ENCODE peak calls at places on chromosomes 16 and 17, in four cellular contexts. Q is CD4-positive, alpha-beta T cell; E is heart left ventricle; P is HCT116. R is an unnamed sample. For H3K27me3, the result is how much of the 10 kb centered on the place peaks cover.

GRCh38 chr17:65104541-65104940 is 32.6 kb upstream of the RGS9 start:
- DNase-seq in Q (no peak), E (no peak), P (no peak), R (no peak)

GRCh38 chr17:66690166-66690565 is 144.8 kb upstream of the CACNG5 start:
- DNase-seq in Q (no peak), E (no peak), P (no peak), R (no peak)

GRCh38 chr17:3685174-3685812 is 10.7 kb downstream of the P2RX5 start:
- DNase-seq in Q (no peak), E (no peak), P (no peak), R (no peak)

GRCh38 chr17:28937044-28937729 is 14.1 kb downstream of the PHF12 start:
- DNase-seq in Q (no peak), E (no peak), P (no peak), R (no peak)

GRCh38 chr16:62711797-62712196 is 675.6 kb upstream of the CDH8 start:
- DNase-seq in Q (no peak), E (no peak), P (no peak), R (no peak)

GRCh38 chr17:40310882-40311391 is 2.0 kb downstream of the RARA start:
- DNase-seq in Q (no peak), E (peak), P (no peak), R (no peak)

GRCh38 chr17:12431188-12431587 is 234.5 kb upstream of the MYOCD start:
- DNase-seq in Q (no peak), E (no peak), P (no peak), R (no peak)

GRCh38 chr17:8221663-8222379 is 11.4 kb upstream of the AURKB start:
- DNase-seq in Q (peak), E (peak), P (no peak), R (peak)

GRCh38 chr17:68705331-68706166 is 104.4 kb upstream of the FAM20A start:
- DNase-seq in Q (no peak), E (no peak), P (no peak), R (no peak)

GRCh38 chr16:77816293-77816692 is 27.9 kb downstream of the VAT1L start:
- DNase-seq in Q (no peak), E (no peak), P (no peak), R (no peak)

GRCh38 chr16:56615353-56615752 is 7.0 kb downstream of the MT2A start:
- DNase-seq in Q (no peak), E (no peak), P (no peak), R (no peak)

GRCh38 chr17:14833201-14833773 is 431.8 kb downstream of the PMP22 start:
- DNase-seq in Q (no peak), E (no peak), P (no peak), R (no peak)

GRCh38 chr16:77539336-77539735 is 104.5 kb upstream of the ADAMTS18 start:
- DNase-seq in Q (no peak), E (no peak), P (no peak), R (no peak)

GRCh38 chr17:36825113-36825955 is 111.9 kb upstream of the LHX1 start:
- DNase-seq in Q (no peak), E (no peak), P (no peak), R (no peak)

DNA sequence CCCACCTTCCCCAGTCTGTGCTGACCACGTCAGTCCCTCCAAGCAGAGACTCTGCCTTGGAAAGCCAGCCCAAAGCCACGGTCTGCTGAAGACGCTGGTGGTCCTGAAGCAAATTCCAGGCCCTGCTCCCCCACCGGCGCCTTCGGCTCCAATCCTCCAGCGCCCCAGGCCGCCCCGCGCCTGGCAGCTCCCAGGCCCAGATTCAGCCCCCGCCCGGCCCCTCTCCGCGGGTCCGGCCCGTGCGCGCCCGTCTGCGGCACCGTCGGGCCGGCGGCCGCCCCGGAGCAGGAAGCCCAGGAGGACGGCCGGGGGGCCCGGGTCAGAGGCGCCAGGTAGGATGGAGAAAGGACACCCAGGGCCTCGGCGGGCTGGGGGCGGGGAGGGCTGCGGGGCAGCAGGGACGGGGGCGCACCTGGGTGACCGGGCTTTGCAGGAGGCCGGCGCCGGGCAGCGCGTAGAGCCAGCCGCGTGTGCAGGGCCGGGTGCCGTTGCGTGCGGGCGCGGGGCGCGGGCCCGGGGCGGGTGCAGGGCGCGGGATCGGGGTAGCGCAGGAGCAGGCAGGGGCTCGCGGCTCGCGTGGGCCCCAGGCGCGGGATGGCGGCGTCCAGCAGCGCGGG is 621 bp upstream of the SLC22A31 start:
- DNase-seq in Q (no peak), E (no peak), P (no peak), R (no peak)
- H3K27me3 ChIP-seq in Q (under half), E (under half), P (under half), R (under half)

DNA sequence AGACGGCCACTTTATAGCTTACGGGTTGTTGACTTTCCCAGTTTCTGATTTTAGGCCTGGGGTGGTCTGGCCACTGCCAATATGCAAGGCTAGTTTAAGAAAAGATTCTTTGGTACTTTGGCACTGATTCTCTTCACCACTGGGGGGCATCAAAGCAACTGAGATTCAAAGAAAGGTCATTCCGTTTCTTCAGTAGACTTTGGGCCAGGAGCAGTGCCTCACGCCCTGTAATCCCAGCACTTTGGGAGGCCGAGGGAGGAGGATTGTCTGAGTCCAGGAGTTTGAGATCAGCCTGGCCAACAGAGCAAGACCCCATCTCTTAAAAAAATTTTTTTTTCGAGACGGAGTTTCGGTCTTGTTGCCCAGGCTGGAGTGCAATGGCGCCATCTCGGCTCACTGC is 53.0 kb downstream of the RPA1 start:
- DNase-seq in Q (peak), E (no peak), P (no peak), R (no peak)
- TF ChIP-seq CTCF in Q (peak), E (peak), P (peak), R (peak)

DNA sequence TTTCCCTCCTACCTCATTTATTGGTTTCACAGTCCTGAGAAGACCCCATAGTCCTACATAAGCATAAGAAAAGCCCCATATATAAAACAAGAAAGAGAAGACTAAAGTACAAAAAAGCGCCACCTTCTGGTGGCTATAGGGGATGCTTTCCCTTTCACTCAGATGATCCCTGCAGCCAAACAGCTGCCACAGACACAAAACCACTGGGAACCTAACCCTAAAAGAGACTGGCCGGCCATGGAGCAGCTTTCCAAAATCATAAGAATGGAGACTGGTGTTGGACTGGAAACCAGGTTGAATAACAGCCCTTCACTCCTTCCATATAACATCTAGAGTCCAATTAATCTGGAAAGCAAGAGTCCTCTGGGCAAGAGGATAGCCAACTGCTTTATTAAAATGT is 11.4 kb downstream of the DYNC1LI2 start:
- DNase-seq in Q (peak), E (no peak), P (no peak), R (no peak)
- H3K27ac ChIP-seq in Q (no peak), E (peak), P (peak), R (peak)

GRCh38 chr17:55246583-55246982 is 18.2 kb upstream of the HLF start:
- DNase-seq in Q (no peak), E (no peak), P (no peak), R (no peak)

GRCh38 chr17:55242481-55242880 is 22.3 kb upstream of the HLF start:
- DNase-seq in Q (no peak), E (no peak), P (no peak), R (no peak)

GRCh38 chr17:55249861-55250260 is 14.9 kb upstream of the HLF start:
- DNase-seq in Q (no peak), E (no peak), P (no peak), R (no peak)

GRCh38 chr17:55245986-55246385 is 18.8 kb upstream of the HLF start:
- DNase-seq in Q (no peak), E (no peak), P (no peak), R (no peak)

DNA sequence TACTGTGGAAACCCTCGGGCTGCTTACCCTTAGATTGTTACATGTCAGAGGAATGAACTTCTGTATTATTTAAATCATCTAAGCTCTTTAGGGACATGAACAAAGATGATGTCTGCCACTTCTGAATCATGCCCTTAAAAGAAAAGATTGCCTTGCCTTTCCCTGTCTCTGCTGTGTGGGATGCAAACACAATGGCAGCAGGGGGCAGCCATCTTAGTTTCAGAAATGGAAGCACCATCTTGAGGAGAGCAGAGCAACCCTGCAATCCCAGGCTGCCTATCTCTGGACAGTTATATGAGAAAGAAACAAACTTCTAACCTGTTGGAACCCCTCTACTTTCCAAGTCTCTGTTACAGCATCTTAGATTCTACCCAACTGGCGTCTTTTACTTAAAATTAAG is 16.7 kb upstream of the HLF start:
- DNase-seq in Q (no peak), E (no peak), P (no peak), R (no peak)
- H3K27me3 ChIP-seq in Q (under half), E (under half), P (under half), R (under half)

R was measured in tibial artery.